ENCODE peak calls at places on chromosomes 5 and 9, in seven cellular contexts. C is activated CD8-positive, alpha-beta T cell treated with anti-CD3 and anti-CD28 coated beads for 36 hours; W is HL-60; X is HS-5; Z is midbrain; Q is H54; F is effector memory CD4-positive, alpha-beta T cell. D is an unnamed sample.

GRCh38 chr5:82748688-82749091 is 328.5 kb downstream of the TMEM167A start:
- DNase-seq in F (no peak), Q (no peak), W (no peak), X (no peak), C (peak), Z (no peak), D (no peak)

GRCh38 chr9:110555971-110556370 is 23.6 kb downstream of the SVEP1 start:
- DNase-seq in C (no peak), Q (no peak), X (peak), W (no peak), F (no peak), Z (no peak), D (no peak)

GRCh38 chr5:172064766-172065165 is 58.3 kb upstream of the FBXW11 start:
- DNase-seq in F (no peak), X (no peak), Q (no peak), W (no peak), C (no peak), Z (no peak), D (no peak)

GRCh38 chr9:122374885-122375420 is 4.1 kb downstream of the PTGS1 start:
- DNase-seq in Z (no peak), W (no peak), Q (no peak), F (no peak), X (no peak), C (no peak), D (no peak)

GRCh38 chr5:136043968-136044610 is 15.3 kb downstream of the TGFBI start:
- DNase-seq in Z (no peak), C (no peak), X (no peak), Q (no peak), W (no peak), F (no peak), D (no peak)

GRCh38 chr9:86405926-86406325 is 51.7 kb upstream of the TUT7 start:
- DNase-seq in Q (peak), X (peak), Z (no peak), C (peak), W (no peak), F (no peak), D (no peak)

GRCh38 chr9:26176628-26177027 is 498.4 kb upstream of the TUSC1 start:
- DNase-seq in C (no peak), Q (no peak), W (no peak), X (no peak), Z (no peak), F (no peak), D (no peak)

GRCh38 chr5:128014578-128014977 is 69.0 kb upstream of the SLC12A2 start:
- DNase-seq in X (no peak), W (no peak), F (no peak), Z (no peak), C (no peak), Q (no peak), D (no peak)

GRCh38 chr5:143456952-143457547 is 53.6 kb upstream of the NR3C1 start:
- DNase-seq in Z (no peak), W (no peak), X (peak), Q (peak), C (no peak), F (no peak), D (no peak)

GRCh38 chr5:111757582-111758283 is 739 bp upstream of the NREP start:
- DNase-seq in F (peak), C (peak), X (peak), Z (peak), Q (peak), W (peak), D (peak)

GRCh38 chr9:127955294-127956015 is 17.8 kb upstream of the DPM2 start:
- DNase-seq in Z (no peak), W (no peak), X (no peak), F (peak), C (peak), Q (peak), D (peak)

GRCh38 chr5:132219981-132220380 is 7.7 kb downstream of the P4HA2 start:
- DNase-seq in Z (no peak), W (no peak), Q (no peak), C (no peak), X (no peak), F (no peak), D (no peak)

GRCh38 chr5:90640484-90641059 is 82.0 kb downstream of the ADGRV1 start:
- DNase-seq in F (no peak), Q (no peak), X (no peak), C (no peak), Z (no peak), W (no peak), D (no peak)

GRCh38 chr9:34310205-34310604 is 18.9 kb downstream of the KIF24 start:
- DNase-seq in X (no peak), Q (no peak), C (no peak), F (no peak), W (no peak), Z (no peak), D (no peak)

GRCh38 chr9:33748633-33749304 is 46.6 kb upstream of the PRSS3 start:
- DNase-seq in X (no peak), W (peak), F (peak), C (peak), Z (no peak), Q (no peak), D (no peak)

GRCh38 chr5:180785794-180786221 is 16.8 kb downstream of the MGAT1 start:
- DNase-seq in X (peak), Z (no peak), F (no peak), Q (no peak), C (no peak), W (no peak), D (no peak)

GRCh38 chr5:42894057-42894456 is 82.4 kb upstream of the SELENOP start:
- DNase-seq in F (no peak), Z (no peak), Q (no peak), X (no peak), W (no peak), C (no peak), D (no peak)

GRCh38 chr5:10466446-10467073 is 24.9 kb downstream of the ROPN1L start:
- DNase-seq in Q (no peak), W (no peak), F (no peak), X (no peak), C (no peak), Z (no peak), D (no peak)

GRCh38 chr9:123225374-123225813 is 43.0 kb downstream of the STRBP start:
- DNase-seq in C (peak), F (no peak), Q (peak), Z (peak), X (peak), W (no peak), D (peak)

GRCh38 chr9:110133608-110134214 is 74.2 kb downstream of the C9orf152 start:
- DNase-seq in C (no peak), Q (no peak), Z (no peak), F (no peak), W (no peak), X (no peak), D (no peak)

GRCh38 chr9:77714077-77714549 is 66.0 kb upstream of the GNA14 start:
- DNase-seq in W (no peak), Z (no peak), F (no peak), C (no peak), Q (no peak), X (no peak), D (no peak)

GRCh38 chr5:152711996-152712395 is 306.9 kb upstream of the NMUR2 start:
- DNase-seq in Q (no peak), C (no peak), X (no peak), W (no peak), Z (no peak), F (no peak), D (no peak)